ENCODE peak calls at places on chromosome 9, in six cellular contexts. L is H1, T is H9, F is IMR-90, I is mesendoderm, U is mesenchymal stem cell. H is an unnamed sample. For H3K27me3, the result is how much of the 10 kb centered on the place peaks cover.

GRCh38 chr9:82313697-82314096 is 325.1 kb downstream of the SPATA31D1 start:
- DNase-seq in F (no peak), I (no peak), U (no peak), L (no peak), T (no peak), H (no peak)

GRCh38 chr9:84301851-84302250 is 38.7 kb downstream of the SLC28A3 start:
- DNase-seq in L (no peak), U (no peak), F (peak), T (no peak), I (no peak), H (no peak)

GRCh38 chr9:34048730-34049629 is at the start of gene UBAP2:
- DNase-seq in F (peak), T (peak), L (peak), U (peak), I (peak), H (peak)

GRCh38 chr9:122281368-122281767 is 16.7 kb downstream of the MRRF start:
- DNase-seq in L (no peak), F (no peak), T (no peak), U (no peak), I (no peak), H (no peak)

GRCh38 chr9:38439291-38439915 is 15.1 kb upstream of the IGFBPL1 start:
- DNase-seq in F (no peak), L (no peak), U (no peak), I (no peak), T (no peak), H (no peak)

GRCh38 chr9:127049044-127049443 is 73.4 kb downstream of the ANGPTL2 start:
- DNase-seq in I (no peak), L (peak), U (peak), T (no peak), F (peak), H (no peak)

GRCh38 chr9:121545148-121545874 is 45.7 kb upstream of the GGTA1 start:
- DNase-seq in U (no peak), T (no peak), L (no peak), F (no peak), I (no peak), H (no peak)

GRCh38 chr9:131020388-131020787 is 11.4 kb downstream of the LAMC3 start:
- DNase-seq in T (no peak), F (peak), U (peak), L (no peak), I (peak), H (no peak)

GRCh38 chr9:69034071-69034470 is 1.5 kb upstream of the FXN start:
- DNase-seq in I (no peak), U (no peak), F (no peak), L (no peak), T (no peak), H (no peak)

GRCh38 chr9:110650991-110651411 is 17.6 kb upstream of the MUSK start:
- DNase-seq in L (no peak), I (no peak), F (peak), U (peak), T (no peak), H (no peak)

GRCh38 chr9:83544002-83544698 is 5.9 kb upstream of the FRMD3 start:
- DNase-seq in I (peak), F (peak), U (peak), L (no peak), T (peak), H (no peak)

GRCh38 chr9:68739631-68740174 is 34.7 kb downstream of the PIP5K1B start:
- DNase-seq in I (peak), T (no peak), L (no peak), U (no peak), F (no peak), H (no peak)

GRCh38 chr9:5718296-5719032 is 89.6 kb downstream of the RIC1 start:
- DNase-seq in T (no peak), F (peak), U (no peak), I (peak), L (no peak), H (no peak)

GRCh38 chr9:16192403-16193017 is 639.7 kb downstream of the CCDC171 start:
- DNase-seq in F (peak), T (no peak), U (peak), L (no peak), I (no peak), H (no peak)

GRCh38 chr9:136554870-136555269 is 9.0 kb upstream of the NOTCH1 start:
- DNase-seq in T (no peak), I (no peak), U (no peak), F (no peak), L (no peak), H (no peak)

GRCh38 chr9:131410051-131410491 is 16.2 kb downstream of the PRRC2B start:
- DNase-seq in F (peak), L (no peak), U (no peak), T (no peak), I (no peak), H (no peak)

GRCh38 chr9:121123816-121124536 is 49.2 kb downstream of the CNTRL start:
- DNase-seq in T (no peak), F (no peak), L (no peak), U (no peak), I (no peak), H (no peak)

GRCh38 chr9:114392749-114393112 is 4.9 kb upstream of the AKNA start:
- DNase-seq in U (no peak), I (no peak), L (no peak), F (no peak), T (no peak), H (no peak)

GRCh38 chr9:123343428-123344272 is 12.3 kb upstream of the CRB2 start:
- DNase-seq in T (no peak), L (no peak), F (no peak), I (no peak), U (no peak), H (no peak)

GRCh38 chr9:107866912-107867311 is 377.3 kb upstream of the KLF4 start:
- DNase-seq in L (no peak), U (peak), I (no peak), F (peak), T (no peak), H (no peak)

GRCh38 chr9:8078641-8079140 is 279.1 kb upstream of the DMAC1 start:
- DNase-seq in T (no peak), I (no peak), L (no peak), F (no peak), U (no peak), H (no peak)

GRCh38 chr9:82333671-82334070 is 345.1 kb downstream of the SPATA31D1 start:
- DNase-seq in U (no peak), F (peak), I (no peak), L (no peak), T (no peak), H (no peak)

GRCh38 chr9:88710449-88710848 is 175.5 kb downstream of the NXNL2 start:
- DNase-seq in T (no peak), F (peak), U (no peak), L (no peak), I (no peak), H (no peak)

GRCh38 chr9:97934321-97935115 is 3.5 kb downstream of the HEMGN start:
- DNase-seq in T (no peak), U (no peak), I (peak), F (no peak), L (no peak), H (no peak)

GRCh38 chr9:73116030-73116429 is 35.6 kb upstream of the ANXA1 start:
- DNase-seq in U (peak), L (no peak), F (peak), I (no peak), T (no peak), H (no peak)

GRCh38 chr9:127555830-127556820 is 56.0 kb upstream of the STXBP1 start:
- DNase-seq in L (no peak), U (peak), I (peak), T (peak), F (peak), H (no peak)

GRCh38 chr9:137406085-137406773 is 16.7 kb downstream of the EXD3 start:
- DNase-seq in F (no peak), L (no peak), U (no peak), T (peak), I (no peak), H (no peak)

GRCh38 chr9:73137914-73138313 is 13.8 kb upstream of the ANXA1 start:
- DNase-seq in I (no peak), U (no peak), L (no peak), F (no peak), T (no peak), H (no peak)

GRCh38 chr9:28883209-28883608 is 1309.9 kb upstream of the C9orf72 start:
- DNase-seq in T (no peak), I (no peak), U (no peak), F (no peak), L (no peak), H (no peak)

GRCh38 chr9:79757906-79758669 is 186.3 kb downstream of the TLE4 start:
- DNase-seq in L (no peak), I (peak), F (peak), T (no peak), U (peak), H (no peak)
- H2BK5ac ChIP-seq in L (no peak), I (no peak), F (no peak), T (no peak), U (no peak), H (no peak)

DNA sequence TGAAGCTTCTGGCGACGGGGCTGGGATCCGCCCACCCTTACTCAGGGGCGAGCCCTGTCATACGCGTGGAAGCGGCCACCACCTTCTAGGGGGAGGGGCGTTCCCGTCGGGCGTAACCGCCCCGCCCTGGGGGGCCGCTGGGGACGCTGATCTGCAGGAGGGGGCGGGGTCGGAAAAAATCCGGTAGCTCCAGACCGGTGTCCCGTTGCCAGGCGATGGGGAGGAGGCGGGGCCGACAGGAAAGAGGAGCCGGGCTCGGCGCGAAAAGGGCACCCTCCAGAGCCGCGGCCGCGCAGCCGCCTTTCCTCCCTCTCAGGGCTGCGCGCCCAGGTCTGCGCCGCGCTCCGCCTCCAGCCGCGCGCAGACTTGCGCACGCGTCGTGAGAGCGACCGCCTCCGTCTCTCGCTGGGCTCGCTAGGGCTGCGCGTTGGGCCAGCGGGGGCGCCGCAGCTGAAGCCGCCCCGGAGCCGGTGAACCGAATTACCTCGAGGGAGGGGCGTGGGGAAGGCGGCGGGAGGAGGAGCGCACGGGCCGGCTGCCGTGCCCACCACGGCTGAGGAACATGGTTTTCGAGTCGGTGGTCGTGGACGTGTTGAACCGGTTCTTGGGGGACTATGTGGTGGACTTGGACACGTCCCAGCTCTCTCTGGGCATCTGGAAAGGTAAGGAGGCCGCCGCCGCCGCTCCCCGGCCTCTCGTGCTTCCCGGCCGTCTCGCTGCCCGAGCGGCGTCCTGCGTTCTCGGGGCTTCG is at the start of gene VPS13A:
- DNase-seq in F (peak), L (peak), I (peak), T (peak), U (peak), H (peak)
- H2BK15ac ChIP-seq in F (peak), L (no peak), I (no peak), T (no peak), U (peak), H (peak)

DNA sequence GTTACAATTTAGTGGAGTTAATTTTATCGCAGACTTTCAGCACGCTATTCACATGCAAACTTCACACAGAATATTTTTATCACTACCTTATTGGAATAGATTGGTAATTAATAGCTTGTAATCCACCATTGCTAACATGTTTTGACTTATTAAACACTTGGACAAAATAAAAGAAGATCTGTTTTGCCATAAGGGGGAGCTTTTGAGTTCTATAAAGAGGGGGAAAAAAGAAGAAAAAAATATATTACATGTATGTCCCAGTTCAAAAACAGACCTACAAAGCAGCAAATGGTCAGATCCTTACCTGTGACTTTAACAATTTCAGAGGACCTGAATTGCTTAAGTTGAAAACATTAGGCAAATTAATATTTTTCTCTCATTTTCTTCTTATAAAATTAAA is 1.2 kb upstream of the PAPPA start:
- DNase-seq in U (no peak), I (no peak), T (no peak), F (peak), L (no peak), H (no peak)
- H3K27me3 ChIP-seq in U (under half), I (under half), T (under half), F (under half), L (under half), H (under half)

GRCh38 chr9:134623408-134624066 is 18.1 kb upstream of the COL5A1 start:
- DNase-seq in F (no peak), I (no peak), T (no peak), L (no peak), U (no peak), H (no peak)
- H2BK5ac ChIP-seq in F (no peak), I (no peak), T (no peak), L (no peak), U (no peak), H (peak)

DNA sequence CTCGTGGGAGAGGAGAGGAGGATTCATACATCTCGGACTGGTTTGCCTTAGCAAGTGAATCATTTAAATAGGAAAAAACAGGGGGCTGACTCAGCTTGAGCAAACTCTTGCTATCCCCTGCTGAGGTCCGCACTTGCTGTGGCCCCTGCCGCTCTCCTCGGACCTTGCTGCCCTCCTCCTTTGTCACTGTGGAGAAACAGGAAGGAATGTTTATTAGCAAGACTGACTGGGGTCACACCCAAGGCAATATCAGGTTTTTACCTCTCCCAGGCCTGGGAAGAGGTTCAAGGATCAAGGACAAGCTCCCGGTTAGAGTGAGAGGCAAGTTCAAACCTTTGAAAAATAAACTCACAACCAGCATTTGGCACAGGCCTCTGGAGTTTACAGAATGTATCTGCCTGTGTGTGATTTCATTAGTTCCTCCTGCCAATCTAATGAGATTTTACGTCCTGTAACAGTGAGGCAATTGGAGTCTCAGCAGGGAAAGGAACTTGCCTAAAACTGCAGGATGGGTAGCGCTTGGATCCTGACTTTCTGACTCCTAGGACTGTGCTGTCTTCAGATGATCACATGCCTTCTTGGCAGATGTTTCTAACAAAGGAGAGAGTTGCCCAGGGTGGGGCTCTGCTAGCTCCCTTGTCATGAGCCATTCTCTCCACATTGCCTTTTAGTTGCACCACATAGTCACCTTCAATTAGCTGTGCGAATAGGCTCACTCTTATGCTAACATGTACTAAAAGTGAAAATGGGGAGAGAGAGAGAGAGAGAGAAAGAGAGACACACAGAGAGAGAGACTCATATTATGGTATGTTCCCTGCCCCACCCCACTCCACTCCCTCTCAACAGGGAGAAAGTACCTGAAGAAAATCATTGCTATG is 108.6 kb upstream of the CDKN2B start:
- DNase-seq in U (peak), F (peak), T (peak), L (peak), I (peak), H (no peak)
- H2BK15ac ChIP-seq in U (no peak), F (peak), T (no peak), L (peak), I (no peak), H (no peak)

GRCh38 chr9:135380321-135380960 is 99.1 kb upstream of the PPP1R26 start:
- DNase-seq in L (no peak), T (no peak), I (no peak), U (no peak), F (no peak), H (no peak)
- H3K27me3 ChIP-seq in L (under half), T (under half), I (under half), U (under half), F (under half), H (under half)

H was measured in neuronal stem cell.